ENCODE peak calls at places on chromosome 5, in nine cellular contexts. A, G, E, K, B, J, O, T and D are unnamed samples.

GRCh38 chr5:129852747-129853352 is 51.4 kb upstream of the CHSY3 start:
- DNase-seq in T (peak), A (peak), G (peak), K (peak), J (peak), O (peak), B (peak), E (peak), D (peak)

GRCh38 chr5:134114886-134115805 is 665 bp downstream of the TCF7 start:
- DNase-seq in A (no peak), E (no peak), T (no peak), G (peak), J (no peak), O (peak), K (no peak), B (no peak), D (no peak)

GRCh38 chr5:113053614-113054013 is 77.0 kb downstream of the DCP2 start:
- DNase-seq in K (no peak), J (peak), T (no peak), B (no peak), G (no peak), E (no peak), A (peak), O (no peak), D (peak)

GRCh38 chr5:127012933-127013332 is 17.4 kb downstream of the MARCHF3 start:
- DNase-seq in E (no peak), B (no peak), J (peak), G (no peak), O (no peak), K (peak), A (peak), T (no peak), D (no peak)

GRCh38 chr5:150144211-150144801 is 11.3 kb downstream of the PDGFRB start:
- DNase-seq in T (no peak), B (no peak), G (peak), J (peak), K (no peak), E (no peak), A (peak), O (peak), D (peak)

GRCh38 chr5:5341531-5342292 is 80.8 kb upstream of the ICE1 start:
- DNase-seq in E (peak), K (peak), J (no peak), G (no peak), A (no peak), T (no peak), O (no peak), B (no peak), D (peak)

GRCh38 chr5:124513216-124513615 is 233.2 kb downstream of the ZNF608 start:
- DNase-seq in K (peak), T (no peak), B (no peak), E (no peak), J (peak), G (no peak), A (no peak), O (no peak), D (no peak)

GRCh38 chr5:155024015-155024414 is 10.5 kb downstream of the KIF4B start:
- DNase-seq in G (peak), B (no peak), O (peak), K (no peak), A (no peak), J (no peak), T (no peak), E (peak), D (no peak)

GRCh38 chr5:122942164-122942914 is 94.2 kb downstream of the PPIC start:
- DNase-seq in G (no peak), B (no peak), J (peak), T (no peak), A (peak), K (peak), E (no peak), O (no peak), D (no peak)

GRCh38 chr5:42309865-42310264 is 113.4 kb upstream of the GHR start:
- DNase-seq in O (no peak), E (no peak), K (no peak), G (no peak), B (no peak), T (no peak), J (no peak), A (no peak), D (no peak)

GRCh38 chr5:57724836-57725235 is 242.2 kb upstream of the ACTBL2 start:
- DNase-seq in G (no peak), A (no peak), T (no peak), J (peak), O (no peak), K (peak), E (peak), B (no peak), D (no peak)

GRCh38 chr5:114010362-114010761 is 351.5 kb upstream of the KCNN2 start:
- DNase-seq in E (no peak), J (peak), O (no peak), B (no peak), A (peak), K (peak), T (no peak), G (no peak), D (no peak)

GRCh38 chr5:14202462-14202861 is 59.3 kb downstream of the TRIO start:
- DNase-seq in A (peak), J (no peak), T (no peak), O (no peak), K (no peak), G (no peak), B (no peak), E (no peak), D (peak)

GRCh38 chr5:83527191-83527590 is 55.6 kb downstream of the VCAN start:
- DNase-seq in E (no peak), O (no peak), B (no peak), J (no peak), K (no peak), G (no peak), T (no peak), A (no peak), D (no peak)

GRCh38 chr5:141040093-141040762 is 10.9 kb upstream of the PCDHB1 start:
- DNase-seq in J (no peak), B (peak), O (peak), A (no peak), K (peak), T (peak), E (peak), G (peak), D (no peak)
- H3K4me3 ChIP-seq in J (no peak), B (peak), O (peak), A (no peak), K (peak), T (peak), E (peak), G (peak), D (peak)

GRCh38 chr5:172899436-172899835 is 59.8 kb upstream of the RPL26L1 start:
- DNase-seq in G (no peak), J (no peak), O (no peak), E (no peak), B (no peak), K (peak), A (no peak), T (no peak), D (no peak)

GRCh38 chr5:172897691-172898512 is 61.3 kb upstream of the RPL26L1 start:
- DNase-seq in T (no peak), G (no peak), A (peak), J (peak), E (peak), K (no peak), B (no peak), O (no peak), D (no peak)

GRCh38 chr5:172896465-172896864 is 62.4 kb downstream of the ERGIC1 start:
- DNase-seq in K (no peak), O (no peak), B (no peak), G (no peak), E (no peak), A (no peak), T (no peak), J (no peak), D (no peak)

GRCh38 chr5:172901012-172901780 is 58.0 kb upstream of the RPL26L1 start:
- DNase-seq in J (peak), E (no peak), G (no peak), K (no peak), B (no peak), O (no peak), A (peak), T (no peak), D (no peak)

DNA sequence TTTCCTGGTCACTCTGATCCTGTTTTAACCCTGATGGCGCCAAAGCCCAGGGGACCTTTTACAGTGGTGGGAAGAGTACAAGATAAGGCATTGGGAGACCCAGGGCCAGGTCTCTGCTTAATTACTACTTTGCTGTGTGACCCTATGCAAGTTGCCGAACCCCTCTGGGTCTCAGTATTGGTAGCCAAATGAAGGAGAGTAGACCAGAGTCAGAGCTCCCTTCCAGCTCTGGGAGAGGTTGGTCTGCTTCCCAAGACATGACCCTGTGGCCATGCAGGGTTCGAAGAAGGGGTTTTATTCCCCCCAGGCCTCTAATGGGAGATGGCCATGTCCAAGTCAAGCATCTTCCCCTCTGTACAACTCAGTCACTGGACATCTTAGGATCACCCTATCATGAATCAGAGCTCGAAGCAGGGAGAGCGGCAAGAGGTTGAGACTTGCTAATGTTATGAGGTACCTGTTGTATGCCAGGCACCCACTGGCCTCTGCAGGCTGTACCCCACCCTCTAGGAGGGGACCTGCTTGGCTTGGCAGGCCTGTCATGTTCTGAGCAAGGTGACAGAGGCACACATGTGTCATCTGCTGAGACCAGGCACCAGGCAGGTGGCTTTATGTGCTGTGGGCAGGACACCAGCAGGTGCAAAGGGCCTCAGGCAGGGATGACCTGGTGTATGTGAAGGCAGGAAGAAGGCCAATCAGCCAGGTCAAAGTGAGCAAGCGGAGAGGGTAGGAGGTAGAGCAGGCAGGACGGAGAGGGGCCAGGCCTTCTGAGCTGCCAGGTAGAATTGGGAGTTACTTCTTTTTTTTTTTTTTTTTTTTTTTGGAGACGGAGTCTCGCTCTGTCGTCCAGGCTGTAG is 60.5 kb upstream of the RPL26L1 start:
- DNase-seq in G (no peak), T (no peak), E (no peak), A (no peak), J (no peak), O (no peak), B (no peak), K (no peak), D (peak)
- H3K4me3 ChIP-seq in G (no peak), T (no peak), E (no peak), A (no peak), J (no peak), O (no peak), B (no peak), K (no peak), D (no peak)

DNA sequence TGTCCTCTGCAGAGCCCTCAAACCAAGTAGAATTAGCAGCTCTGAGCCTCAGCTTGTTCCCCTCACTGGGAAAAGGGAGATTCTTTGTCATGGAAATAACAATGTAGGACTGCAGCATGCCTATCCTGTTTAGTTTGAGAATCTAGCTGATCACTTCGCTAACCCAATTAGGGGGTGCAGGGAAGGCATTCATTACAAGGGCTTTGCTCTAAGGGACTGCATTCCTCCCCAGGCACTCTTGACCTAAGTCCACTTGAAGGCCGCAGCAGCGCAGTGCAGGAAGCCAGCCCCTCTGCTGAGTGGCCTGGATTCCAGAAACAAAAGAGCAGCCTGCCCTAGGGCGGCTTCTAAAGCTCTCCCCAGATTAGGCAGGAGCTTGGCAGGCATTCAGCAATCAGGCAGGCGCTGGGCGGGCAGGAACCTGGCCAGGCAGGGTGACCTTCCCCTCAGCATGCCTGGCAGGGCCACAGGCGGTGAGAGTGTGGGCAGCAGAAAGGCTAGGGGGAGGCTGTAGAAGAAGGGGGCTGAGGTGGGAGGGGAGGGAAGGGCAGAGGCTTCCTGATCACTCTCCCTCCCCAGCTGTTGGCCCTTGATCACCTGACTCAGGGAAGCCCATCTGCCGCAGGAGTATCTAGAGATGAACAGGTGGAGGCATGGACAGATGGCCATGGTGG is 24.8 kb downstream of the CCNJL start:
- DNase-seq in B (peak), O (peak), T (no peak), K (peak), G (peak), E (no peak), J (no peak), A (peak), D (no peak)
- H3K4me3 ChIP-seq in B (peak), O (no peak), T (no peak), K (no peak), G (peak), E (no peak), J (no peak), A (no peak), D (no peak)

GRCh38 chr5:77970891-77971290 is 194.8 kb upstream of the TBCA start:
- DNase-seq in O (no peak), A (no peak), T (no peak), B (no peak), E (no peak), G (no peak), J (no peak), K (no peak), D (no peak)

GRCh38 chr5:77972545-77973252 is 196.6 kb upstream of the TBCA start:
- DNase-seq in K (no peak), B (no peak), O (peak), E (no peak), T (no peak), J (no peak), A (no peak), G (peak), D (peak)

GRCh38 chr5:77974576-77974975 is 198.4 kb upstream of the TBCA start:
- DNase-seq in E (no peak), T (no peak), J (no peak), B (no peak), O (no peak), A (no peak), G (no peak), K (no peak), D (no peak)

GRCh38 chr5:77973253-77973609 is 197.1 kb upstream of the TBCA start:
- DNase-seq in B (no peak), A (no peak), E (no peak), O (peak), K (peak), T (no peak), G (peak), J (no peak), D (peak)

GRCh38 chr5:77971965-77972544 is 195.9 kb upstream of the TBCA start:
- DNase-seq in J (no peak), T (no peak), B (no peak), G (no peak), E (no peak), K (no peak), O (no peak), A (no peak), D (no peak)
- H3K4me3 ChIP-seq in J (no peak), T (peak), B (peak), G (peak), E (no peak), K (no peak), O (peak), A (no peak), D (no peak)

GRCh38 chr5:1724822-1725602 is 74.6 kb downstream of the MRPL36 start:
- DNase-seq in B (no peak), A (no peak), O (peak), E (no peak), G (peak), T (no peak), J (no peak), K (peak), D (no peak)
- H3K4me3 ChIP-seq in B (peak), A (no peak), O (peak), E (no peak), G (peak), T (no peak), J (no peak), K (peak), D (no peak)

GRCh38 chr5:59358497-59358896 is 535.0 kb downstream of the PDE4D start:
- DNase-seq in E (no peak), J (peak), O (peak), B (no peak), K (no peak), T (no peak), A (peak), G (peak), D (no peak)

GRCh38 chr5:59356813-59357381 is 536.6 kb downstream of the PDE4D start:
- DNase-seq in A (no peak), T (no peak), K (no peak), G (peak), J (no peak), E (no peak), B (no peak), O (peak), D (no peak)

GRCh38 chr5:59358005-59358404 is 535.5 kb downstream of the PDE4D start:
- DNase-seq in B (no peak), A (no peak), J (no peak), K (no peak), T (no peak), G (no peak), O (no peak), E (no peak), D (no peak)

GRCh38 chr5:59360130-59360555 is 533.4 kb downstream of the PDE4D start:
- DNase-seq in J (no peak), K (no peak), G (peak), B (no peak), A (no peak), O (no peak), T (no peak), E (no peak), D (no peak)

GRCh38 chr5:59357421-59357977 is 536.0 kb downstream of the PDE4D start:
- DNase-seq in E (no peak), J (peak), B (no peak), K (no peak), A (peak), T (no peak), O (no peak), G (peak), D (no peak)
- H3K4me3 ChIP-seq in E (no peak), J (no peak), B (no peak), K (no peak), A (no peak), T (no peak), O (no peak), G (no peak), D (no peak)

GRCh38 chr5:132258102-132259060 is 885 bp downstream of the PDLIM4 start:
- DNase-seq in A (peak), T (no peak), J (peak), B (peak), E (peak), O (peak), K (peak), G (no peak), D (no peak)
- H3K4me3 ChIP-seq in A (peak), T (peak), J (peak), B (peak), E (peak), O (peak), K (peak), G (peak), D (no peak)